ENCODE peak calls at places on chromosomes 7 and 10, in ten cellular contexts. One of them, this sample, is unnamed.

GRCh38 chr7:159253657-159254056 is 109.0 kb upstream of the VIPR2 start:
- DNase-seq in HepG2: no peak
- DNase-seq in HL-60: no peak
- DNase-seq in fibroblast of lung: no peak
- DNase-seq in IMR-90: no peak
- DNase-seq in MCF 10A: no peak
- DNase-seq in AG09319: no peak
- DNase-seq in endothelial cell: no peak
- DNase-seq in CD14-positive monocyte: no peak
- DNase-seq in brain microvascular endothelial cell: no peak
- DNase-seq in this sample: no peak

GRCh38 chr7:93198472-93198871 is 27.8 kb downstream of the HEPACAM2 start:
- DNase-seq in IMR-90: no peak
- DNase-seq in fibroblast of lung: no peak
- DNase-seq in AG09319: no peak
- DNase-seq in MCF 10A: no peak
- DNase-seq in CD14-positive monocyte: no peak
- DNase-seq in endothelial cell: no peak
- DNase-seq in HepG2: no peak
- DNase-seq in HL-60: no peak
- DNase-seq in brain microvascular endothelial cell: no peak
- DNase-seq in this sample: no peak

GRCh38 chr10:34172936-34173533 is 642.1 kb downstream of the PARD3 start:
- DNase-seq in MCF 10A: peak
- DNase-seq in CD14-positive monocyte: no peak
- DNase-seq in brain microvascular endothelial cell: no peak
- DNase-seq in IMR-90: no peak
- DNase-seq in HepG2: peak
- DNase-seq in AG09319: no peak
- DNase-seq in endothelial cell: no peak
- DNase-seq in fibroblast of lung: peak
- DNase-seq in HL-60: peak
- DNase-seq in this sample: no peak

GRCh38 chr7:134669845-134670373 is 23.3 kb downstream of the BPGM start:
- DNase-seq in brain microvascular endothelial cell: peak
- DNase-seq in IMR-90: peak
- DNase-seq in fibroblast of lung: peak
- DNase-seq in AG09319: peak
- DNase-seq in HepG2: no peak
- DNase-seq in CD14-positive monocyte: no peak
- DNase-seq in endothelial cell: peak
- DNase-seq in MCF 10A: peak
- DNase-seq in HL-60: no peak
- DNase-seq in this sample: no peak

GRCh38 chr7:138797715-138798320 is at the start of the genes ATP6V0A4 and TMEM213:
- DNase-seq in fibroblast of lung: no peak
- DNase-seq in AG09319: no peak
- DNase-seq in MCF 10A: no peak
- DNase-seq in HL-60: no peak
- DNase-seq in HepG2: no peak
- DNase-seq in brain microvascular endothelial cell: no peak
- DNase-seq in IMR-90: no peak
- DNase-seq in endothelial cell: no peak
- DNase-seq in CD14-positive monocyte: no peak
- DNase-seq in this sample: peak

GRCh38 chr10:73723516-73723915 is 20.7 kb upstream of the SEC24C start:
- DNase-seq in AG09319: no peak
- DNase-seq in HL-60: no peak
- DNase-seq in CD14-positive monocyte: no peak
- DNase-seq in endothelial cell: no peak
- DNase-seq in brain microvascular endothelial cell: no peak
- DNase-seq in fibroblast of lung: no peak
- DNase-seq in IMR-90: no peak
- DNase-seq in MCF 10A: no peak
- DNase-seq in HepG2: no peak
- DNase-seq in this sample: no peak

GRCh38 chr10:114507449-114507848 is 103.1 kb upstream of the AFAP1L2 start:
- DNase-seq in HL-60: no peak
- DNase-seq in brain microvascular endothelial cell: no peak
- DNase-seq in IMR-90: no peak
- DNase-seq in fibroblast of lung: peak
- DNase-seq in CD14-positive monocyte: no peak
- DNase-seq in AG09319: no peak
- DNase-seq in MCF 10A: peak
- DNase-seq in endothelial cell: no peak
- DNase-seq in HepG2: no peak
- DNase-seq in this sample: no peak

GRCh38 chr7:152989889-152990380 is 230.4 kb downstream of the ACTR3B start:
- DNase-seq in AG09319: no peak
- DNase-seq in IMR-90: peak
- DNase-seq in fibroblast of lung: peak
- DNase-seq in CD14-positive monocyte: no peak
- DNase-seq in HepG2: peak
- DNase-seq in brain microvascular endothelial cell: no peak
- DNase-seq in HL-60: no peak
- DNase-seq in MCF 10A: no peak
- DNase-seq in endothelial cell: peak
- DNase-seq in this sample: no peak

GRCh38 chr7:70589010-70589409 is 542.9 kb upstream of the GALNT17 start:
- DNase-seq in fibroblast of lung: no peak
- DNase-seq in brain microvascular endothelial cell: no peak
- DNase-seq in AG09319: no peak
- DNase-seq in HL-60: no peak
- DNase-seq in MCF 10A: no peak
- DNase-seq in CD14-positive monocyte: no peak
- DNase-seq in endothelial cell: no peak
- DNase-seq in HepG2: no peak
- DNase-seq in IMR-90: no peak
- DNase-seq in this sample: no peak

GRCh38 chr10:88783734-88784133 is 18.8 kb upstream of the LIPM start:
- DNase-seq in MCF 10A: no peak
- DNase-seq in HepG2: no peak
- DNase-seq in HL-60: no peak
- DNase-seq in IMR-90: peak
- DNase-seq in CD14-positive monocyte: no peak
- DNase-seq in brain microvascular endothelial cell: peak
- DNase-seq in fibroblast of lung: peak
- DNase-seq in endothelial cell: no peak
- DNase-seq in AG09319: no peak
- DNase-seq in this sample: no peak

GRCh38 chr10:77392851-77393250 is 244.8 kb downstream of the KCNMA1 start:
- DNase-seq in HepG2: no peak
- DNase-seq in endothelial cell: no peak
- DNase-seq in MCF 10A: peak
- DNase-seq in brain microvascular endothelial cell: peak
- DNase-seq in CD14-positive monocyte: no peak
- DNase-seq in HL-60: no peak
- DNase-seq in AG09319: peak
- DNase-seq in fibroblast of lung: peak
- DNase-seq in IMR-90: peak
- DNase-seq in this sample: no peak

GRCh38 chr10:122132882-122133634 is 138.0 kb upstream of the BTBD16 start:
- DNase-seq in endothelial cell: no peak
- DNase-seq in HepG2: no peak
- DNase-seq in AG09319: no peak
- DNase-seq in IMR-90: no peak
- DNase-seq in CD14-positive monocyte: no peak
- DNase-seq in HL-60: no peak
- DNase-seq in brain microvascular endothelial cell: no peak
- DNase-seq in MCF 10A: no peak
- DNase-seq in fibroblast of lung: no peak
- DNase-seq in this sample: no peak

GRCh38 chr7:24714676-24715010 is 42.6 kb downstream of the GSDME start:
- DNase-seq in endothelial cell: no peak
- DNase-seq in brain microvascular endothelial cell: no peak
- DNase-seq in fibroblast of lung: no peak
- DNase-seq in HL-60: no peak
- DNase-seq in IMR-90: no peak
- DNase-seq in MCF 10A: no peak
- DNase-seq in AG09319: no peak
- DNase-seq in HepG2: no peak
- DNase-seq in CD14-positive monocyte: no peak
- DNase-seq in this sample: no peak

GRCh38 chr7:140214075-140214684 is 37.4 kb upstream of the KDM7A start:
- DNase-seq in HL-60: no peak
- DNase-seq in HepG2: peak
- DNase-seq in brain microvascular endothelial cell: no peak
- DNase-seq in endothelial cell: no peak
- DNase-seq in IMR-90: peak
- DNase-seq in CD14-positive monocyte: no peak
- DNase-seq in MCF 10A: peak
- DNase-seq in fibroblast of lung: peak
- DNase-seq in AG09319: peak
- DNase-seq in this sample: no peak

GRCh38 chr10:132036887-132037675 is 28.7 kb upstream of the JAKMIP3 start:
- DNase-seq in AG09319: no peak
- DNase-seq in brain microvascular endothelial cell: no peak
- DNase-seq in fibroblast of lung: peak
- DNase-seq in MCF 10A: no peak
- DNase-seq in HepG2: no peak
- DNase-seq in CD14-positive monocyte: peak
- DNase-seq in endothelial cell: no peak
- DNase-seq in IMR-90: no peak
- DNase-seq in HL-60: no peak
- DNase-seq in this sample: no peak

GRCh38 chr7:141600607-141601006 is 49.4 kb downstream of the AGK start:
- DNase-seq in IMR-90: no peak
- DNase-seq in endothelial cell: no peak
- DNase-seq in fibroblast of lung: no peak
- DNase-seq in CD14-positive monocyte: no peak
- DNase-seq in AG09319: no peak
- DNase-seq in MCF 10A: no peak
- DNase-seq in brain microvascular endothelial cell: no peak
- DNase-seq in HepG2: no peak
- DNase-seq in HL-60: no peak
- DNase-seq in this sample: no peak

GRCh38 chr7:131139462-131139861 is 188.2 kb upstream of the MKLN1 start:
- DNase-seq in IMR-90: no peak
- DNase-seq in AG09319: no peak
- DNase-seq in endothelial cell: no peak
- DNase-seq in HL-60: no peak
- DNase-seq in MCF 10A: no peak
- DNase-seq in fibroblast of lung: no peak
- DNase-seq in brain microvascular endothelial cell: no peak
- DNase-seq in HepG2: no peak
- DNase-seq in CD14-positive monocyte: no peak
- DNase-seq in this sample: no peak

GRCh38 chr7:87797798-87798403 is 78.3 kb downstream of the SLC25A40 start:
- DNase-seq in CD14-positive monocyte: no peak
- DNase-seq in fibroblast of lung: peak
- DNase-seq in MCF 10A: peak
- DNase-seq in brain microvascular endothelial cell: peak
- DNase-seq in HepG2: peak
- DNase-seq in AG09319: peak
- DNase-seq in endothelial cell: peak
- DNase-seq in IMR-90: peak
- DNase-seq in HL-60: no peak
- DNase-seq in this sample: no peak

GRCh38 chr7:151867912-151868804 is 8.8 kb downstream of the PRKAG2 start:
- DNase-seq in HL-60: no peak
- DNase-seq in CD14-positive monocyte: no peak
- DNase-seq in fibroblast of lung: no peak
- DNase-seq in AG09319: no peak
- DNase-seq in IMR-90: no peak
- DNase-seq in brain microvascular endothelial cell: no peak
- DNase-seq in MCF 10A: no peak
- DNase-seq in endothelial cell: no peak
- DNase-seq in HepG2: no peak
- DNase-seq in this sample: no peak

DNA sequence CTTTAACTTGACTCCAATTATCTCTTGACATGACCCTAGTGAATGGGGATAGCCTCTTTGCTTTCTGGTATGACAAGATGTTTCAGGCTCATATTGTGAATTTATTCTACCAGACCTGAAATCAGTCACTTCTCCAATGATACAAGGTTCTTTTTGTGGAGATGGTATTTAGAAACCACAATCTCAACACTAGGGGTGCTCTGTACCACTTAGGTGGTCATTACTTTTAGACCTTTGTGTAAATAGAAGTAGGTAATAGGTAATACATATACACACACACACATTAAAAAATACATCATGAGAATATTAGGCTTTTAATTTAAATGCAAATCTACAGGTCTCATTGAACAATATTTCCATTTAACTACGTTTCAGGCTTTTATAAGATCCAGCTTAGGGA is 199.0 kb upstream of the RHOBTB1 start:
- DNase-seq in endothelial cell: no peak
- DNase-seq in CD14-positive monocyte: no peak
- DNase-seq in fibroblast of lung: no peak
- DNase-seq in IMR-90: no peak
- DNase-seq in MCF 10A: no peak
- DNase-seq in AG09319: no peak
- DNase-seq in brain microvascular endothelial cell: no peak
- DNase-seq in HL-60: no peak
- DNase-seq in HepG2: no peak
- DNase-seq in this sample: no peak
- TF ChIP-seq CTCF in endothelial cell: no peak
- TF ChIP-seq CTCF in CD14-positive monocyte: peak
- TF ChIP-seq CTCF in fibroblast of lung: no peak
- TF ChIP-seq CTCF in IMR-90: no peak
- TF ChIP-seq CTCF in MCF 10A: no peak
- TF ChIP-seq CTCF in AG09319: no peak
- TF ChIP-seq CTCF in brain microvascular endothelial cell: no peak
- TF ChIP-seq CTCF in HL-60: no peak
- TF ChIP-seq CTCF in HepG2: no peak
- TF ChIP-seq CTCF in this sample: no peak

GRCh38 chr10:111756541-111757061 is 427.0 kb downstream of the GPAM start:
- DNase-seq in IMR-90: no peak
- DNase-seq in HepG2: peak
- DNase-seq in HL-60: no peak
- DNase-seq in endothelial cell: peak
- DNase-seq in brain microvascular endothelial cell: no peak
- DNase-seq in AG09319: peak
- DNase-seq in MCF 10A: peak
- DNase-seq in CD14-positive monocyte: no peak
- DNase-seq in fibroblast of lung: peak
- DNase-seq in this sample: peak
- TF ChIP-seq CTCF in IMR-90: no peak
- TF ChIP-seq CTCF in HepG2: peak
- TF ChIP-seq CTCF in HL-60: no peak
- TF ChIP-seq CTCF in endothelial cell: peak
- TF ChIP-seq CTCF in brain microvascular endothelial cell: peak
- TF ChIP-seq CTCF in AG09319: peak
- TF ChIP-seq CTCF in MCF 10A: peak
- TF ChIP-seq CTCF in CD14-positive monocyte: no peak
- TF ChIP-seq CTCF in fibroblast of lung: peak
- TF ChIP-seq CTCF in this sample: peak

GRCh38 chr10:12729885-12730284 is 271.6 kb downstream of the CCDC3 start:
- DNase-seq in IMR-90: no peak
- DNase-seq in MCF 10A: peak
- DNase-seq in brain microvascular endothelial cell: no peak
- DNase-seq in AG09319: no peak
- DNase-seq in endothelial cell: peak
- DNase-seq in CD14-positive monocyte: no peak
- DNase-seq in HepG2: no peak
- DNase-seq in fibroblast of lung: no peak
- DNase-seq in HL-60: no peak
- DNase-seq in this sample: no peak
- TF ChIP-seq CTCF in IMR-90: peak
- TF ChIP-seq CTCF in MCF 10A: peak
- TF ChIP-seq CTCF in brain microvascular endothelial cell: peak
- TF ChIP-seq CTCF in AG09319: peak
- TF ChIP-seq CTCF in endothelial cell: peak
- TF ChIP-seq CTCF in CD14-positive monocyte: no peak
- TF ChIP-seq CTCF in HepG2: peak
- TF ChIP-seq CTCF in fibroblast of lung: no peak
- TF ChIP-seq CTCF in HL-60: no peak
- TF ChIP-seq CTCF in this sample: peak

GRCh38 chr7:77393261-77393660 is 22.9 kb downstream of the GSAP start:
- DNase-seq in MCF 10A: peak
- DNase-seq in IMR-90: peak
- DNase-seq in HL-60: no peak
- DNase-seq in CD14-positive monocyte: no peak
- DNase-seq in brain microvascular endothelial cell: no peak
- DNase-seq in AG09319: no peak
- DNase-seq in fibroblast of lung: no peak
- DNase-seq in endothelial cell: no peak
- DNase-seq in HepG2: no peak
- DNase-seq in this sample: no peak
- TF ChIP-seq CTCF in MCF 10A: no peak
- TF ChIP-seq CTCF in IMR-90: no peak
- TF ChIP-seq CTCF in HL-60: no peak
- TF ChIP-seq CTCF in CD14-positive monocyte: no peak
- TF ChIP-seq CTCF in brain microvascular endothelial cell: no peak
- TF ChIP-seq CTCF in AG09319: no peak
- TF ChIP-seq CTCF in fibroblast of lung: no peak
- TF ChIP-seq CTCF in endothelial cell: no peak
- TF ChIP-seq CTCF in HepG2: no peak
- TF ChIP-seq CTCF in this sample: no peak